ENCODE peak calls at places on chromosomes 11 and 22, in eight cellular contexts. M is CD4-positive, CD25-positive, alpha-beta regulatory T cell; S is psoas muscle; K is OCI-LY7; N is NT2/D1; L is cardiac muscle cell; Y is ovary; P is stomach. X is an unnamed sample. For H3K4me1, the result is how much of the 10 kb centered on the place peaks cover.

GRCh38 chr11:110430267-110431211 is 791 bp downstream of the FDX1 start:
- DNase-seq in K (peak), M (peak), Y (peak), L (peak), S (no peak), P (peak), N (no peak), X (peak)

GRCh38 chr11:120174866-120175265 is 36.0 kb upstream of the OAF start:
- DNase-seq in M (no peak), L (no peak), Y (no peak), K (no peak), P (no peak), N (no peak), S (no peak), X (no peak)

GRCh38 chr11:131916633-131917032 is 546.2 kb downstream of the NTM start:
- DNase-seq in Y (no peak), P (no peak), S (no peak), L (no peak), M (no peak), N (no peak), K (no peak), X (no peak)

GRCh38 chr11:27282806-27283205 is 80.2 kb downstream of the CCDC34 start:
- DNase-seq in S (no peak), L (peak), Y (peak), K (no peak), P (no peak), N (no peak), M (no peak), X (no peak)

GRCh38 chr11:73359930-73360742 is 16.1 kb upstream of the RELT start:
- DNase-seq in P (no peak), S (peak), K (peak), L (peak), Y (no peak), N (peak), M (peak), X (no peak)

GRCh38 chr11:124198852-124199389 is 15.8 kb downstream of the OR10D3 start:
- DNase-seq in K (no peak), P (no peak), S (no peak), L (no peak), Y (no peak), N (no peak), M (no peak), X (no peak)

GRCh38 chr22:19889951-19890350 is 35.3 kb upstream of the GNB1L start:
- DNase-seq in M (peak), N (no peak), L (no peak), P (no peak), S (peak), K (peak), Y (no peak), X (no peak)

GRCh38 chr11:127627629-127628462 is 627.3 kb upstream of the KIRREL3 start:
- DNase-seq in P (no peak), N (no peak), L (no peak), M (no peak), Y (no peak), K (no peak), S (peak), X (peak)

GRCh38 chr22:42939451-42939881 is 75.5 kb downstream of the PACSIN2 start:
- DNase-seq in L (no peak), K (no peak), N (no peak), M (peak), P (no peak), Y (no peak), S (no peak), X (no peak)

GRCh38 chr11:112826026-112826425 is 135.2 kb upstream of the NCAM1 start:
- DNase-seq in S (no peak), L (no peak), N (no peak), M (no peak), Y (no peak), K (no peak), P (no peak), X (no peak)

GRCh38 chr11:3807856-3808845 is at the start of gene PGAP2:
- DNase-seq in P (peak), Y (peak), K (peak), S (peak), N (peak), L (peak), M (peak), X (peak)

GRCh38 chr11:45606514-45607024 is 58.9 kb downstream of the CHST1 start:
- DNase-seq in Y (no peak), N (peak), K (no peak), P (no peak), M (no peak), L (no peak), S (no peak), X (no peak)

GRCh38 chr11:94132152-94132558 is 3.5 kb downstream of the PANX1 start:
- DNase-seq in P (no peak), K (no peak), Y (peak), S (peak), M (no peak), N (no peak), L (peak), X (no peak)

GRCh38 chr22:27662359-27663030 is 139.1 kb downstream of the MN1 start:
- DNase-seq in L (peak), Y (peak), M (no peak), K (no peak), P (peak), S (peak), N (no peak), X (peak)

GRCh38 chr11:76772100-76772782 is 10.9 kb upstream of the TSKU start:
- DNase-seq in M (no peak), S (no peak), N (no peak), L (no peak), K (no peak), P (no peak), Y (peak), X (no peak)

GRCh38 chr11:86064236-86064803 is 4.6 kb downstream of the PICALM start:
- DNase-seq in N (no peak), S (no peak), L (no peak), M (no peak), K (no peak), P (no peak), Y (no peak), X (no peak)

GRCh38 chr11:11426226-11426915 is 73.3 kb upstream of the CSNK2A3 start:
- DNase-seq in N (no peak), L (no peak), S (no peak), M (no peak), K (no peak), Y (no peak), P (no peak), X (no peak)

DNA sequence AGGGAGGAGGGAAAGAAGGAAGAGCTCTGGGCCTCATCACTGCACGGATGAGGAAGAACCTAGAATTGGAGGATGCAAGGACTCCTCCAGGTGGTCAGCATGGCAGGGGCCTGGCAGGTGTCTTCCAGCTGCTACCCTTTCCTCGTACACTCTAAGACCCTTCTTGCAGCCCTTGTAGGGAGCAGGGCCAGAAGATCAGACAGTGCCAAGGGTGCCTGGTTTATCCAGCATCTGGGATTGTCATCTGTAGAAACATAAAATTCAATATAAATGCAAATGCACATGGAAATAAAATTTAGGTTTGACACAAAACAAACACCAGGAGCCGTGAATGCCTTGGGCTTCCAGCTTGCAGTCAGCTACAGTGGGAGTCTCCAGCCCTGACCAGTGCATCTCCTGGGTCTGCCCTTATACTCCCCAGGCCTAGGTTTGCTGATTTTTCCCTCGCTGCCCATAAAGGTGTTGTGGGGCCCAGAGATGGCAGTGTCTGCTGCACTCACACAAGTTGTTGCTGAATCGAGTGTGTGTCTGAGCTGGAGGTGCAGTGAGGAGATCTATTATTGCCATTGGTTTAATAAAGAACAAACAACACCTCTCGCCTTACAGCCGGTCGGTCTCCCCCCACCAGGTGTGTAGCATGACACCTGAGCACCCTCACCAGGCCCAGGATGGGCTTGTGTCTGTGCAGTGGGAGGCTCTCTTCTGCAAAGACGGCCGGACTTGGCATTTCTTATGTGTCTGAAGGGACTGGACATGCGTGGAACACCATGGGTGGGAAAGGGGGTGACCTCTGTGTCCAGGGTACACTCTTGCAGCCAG is 87.1 kb downstream of the BCR start:
- DNase-seq in P (no peak), S (no peak), M (no peak), Y (no peak), L (no peak), K (peak), N (no peak), X (no peak)
- H3K4me1 ChIP-seq in P (under half), S (under half), M (under half), Y (under half), L (under half), K (half or more), N (under half), X (under half)

GRCh38 chr11:71544525-71545214 is 3.5 kb upstream of the KRTAP5-9 start:
- DNase-seq in K (no peak), N (no peak), S (no peak), Y (no peak), M (no peak), L (no peak), P (no peak), X (no peak)
- H3K4me1 ChIP-seq in K (under half), N (under half), S (under half), Y (under half), M (under half), L (under half), P (under half), X (under half)

DNA sequence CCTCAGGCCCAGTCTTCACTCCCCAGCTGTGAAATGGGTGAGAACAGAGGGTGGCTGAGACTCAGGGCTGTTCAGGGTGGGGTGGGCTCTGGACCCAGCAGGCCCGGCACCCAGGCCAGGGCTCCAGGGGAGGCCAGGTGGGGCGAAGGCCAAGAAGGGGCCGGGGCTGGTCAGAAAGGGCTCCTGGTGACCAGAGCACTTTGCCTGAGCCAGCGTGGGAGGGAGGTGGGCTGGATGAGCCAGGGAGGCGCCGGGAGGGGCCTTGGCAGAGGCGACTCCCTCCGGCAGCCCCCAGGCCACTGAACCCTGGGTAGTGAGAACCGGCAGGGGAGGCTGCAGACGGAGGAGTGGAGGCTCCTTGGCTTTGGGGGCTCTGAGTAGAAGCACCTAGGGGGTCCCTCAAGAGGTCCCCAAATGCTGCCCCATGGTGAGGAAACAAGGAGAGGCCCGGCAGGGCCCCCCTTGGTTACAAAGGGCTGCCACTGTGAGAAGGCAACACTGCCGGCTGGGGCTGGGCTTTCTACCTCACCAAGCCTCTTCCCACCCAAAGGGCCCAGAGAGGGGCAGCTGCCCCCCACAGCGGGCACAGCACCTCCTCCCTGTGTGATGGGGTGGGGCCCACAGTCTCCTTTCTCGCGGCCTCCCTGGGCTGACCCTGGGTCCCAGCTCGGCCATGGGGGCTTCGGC is 17.1 kb downstream of the PRR33 start:
- DNase-seq in M (no peak), Y (no peak), P (no peak), S (peak), L (no peak), K (no peak), N (no peak), X (no peak)
- H3K4me1 ChIP-seq in M (half or more), Y (under half), P (half or more), S (under half), L (under half), K (under half), N (under half), X (under half)

DNA sequence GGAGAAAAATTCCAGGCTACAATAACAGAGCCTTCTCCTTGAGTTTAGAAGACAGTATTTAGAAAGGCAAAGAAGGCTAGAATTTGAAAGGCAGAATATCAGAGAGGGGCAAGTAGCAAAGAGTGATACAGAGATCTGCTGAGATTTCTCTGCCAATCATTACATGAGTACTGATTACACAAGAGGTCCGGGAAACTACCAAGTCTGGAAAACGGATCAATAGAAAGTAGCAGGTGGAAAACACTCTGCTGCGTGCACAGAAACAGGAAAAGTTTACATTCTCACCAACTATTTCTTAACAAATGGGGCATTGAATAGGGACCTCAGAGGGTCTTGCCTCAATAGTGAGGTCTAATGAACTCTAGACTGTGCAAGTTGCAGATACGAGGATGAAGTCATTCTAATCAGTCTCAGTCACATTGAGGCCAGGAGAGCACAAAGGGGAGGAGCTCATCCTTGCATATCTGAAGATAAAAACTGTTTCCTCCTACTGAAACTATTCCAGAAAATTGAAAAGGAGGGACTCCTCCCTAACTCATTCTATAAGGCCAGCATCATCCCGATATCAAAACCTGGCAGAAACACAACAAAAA is 1099.2 kb downstream of the LRRC4C start:
- DNase-seq in P (no peak), L (no peak), K (no peak), S (no peak), N (no peak), M (no peak), Y (no peak), X (no peak)
- H3K4me1 ChIP-seq in P (under half), L (under half), K (under half), S (under half), N (under half), M (under half), Y (under half), X (under half)

X was measured in pancreas.